ENCODE peak calls at places on chromosomes 5 and 9, in six cellular contexts. One of them, this sample, is unnamed.

GRCh38 chr5:101679816-101680215 is 616.3 kb downstream of the SLCO4C1 start:
- DNase-seq in GM23338: no peak
- DNase-seq in dorsolateral prefrontal cortex: no peak
- DNase-seq in mammary epithelial cell: peak; percentile 4
- DNase-seq in lower leg skin: no peak
- DNase-seq in MM.1S: no peak
- DNase-seq in this sample: no peak

GRCh38 chr5:122586351-122586750 is 188.5 kb upstream of the SNX2 start:
- DNase-seq in GM23338: no peak
- DNase-seq in MM.1S: no peak
- DNase-seq in lower leg skin: no peak
- DNase-seq in dorsolateral prefrontal cortex: no peak
- DNase-seq in mammary epithelial cell: no peak
- DNase-seq in this sample: no peak

GRCh38 chr5:392431-392988 is 50.5 kb upstream of the EXOC3 start:
- DNase-seq in dorsolateral prefrontal cortex: peak; percentile 6
- DNase-seq in GM23338: peak; percentile 47
- DNase-seq in mammary epithelial cell: peak; percentile 48
- DNase-seq in lower leg skin: peak; percentile 10
- DNase-seq in MM.1S: no peak
- DNase-seq in this sample: peak; percentile 98

GRCh38 chr5:97728920-97729319 is 545.9 kb upstream of the RIOK2 start:
- DNase-seq in MM.1S: no peak
- DNase-seq in lower leg skin: no peak
- DNase-seq in mammary epithelial cell: no peak
- DNase-seq in GM23338: no peak
- DNase-seq in dorsolateral prefrontal cortex: no peak
- DNase-seq in this sample: no peak

GRCh38 chr9:97992219-97992618 is 9.1 kb downstream of the ANP32B start:
- DNase-seq in mammary epithelial cell: no peak
- DNase-seq in MM.1S: no peak
- DNase-seq in GM23338: no peak
- DNase-seq in dorsolateral prefrontal cortex: no peak
- DNase-seq in lower leg skin: no peak
- DNase-seq in this sample: no peak

GRCh38 chr5:177509361-177509951 is at the start of gene DOK3:
- DNase-seq in dorsolateral prefrontal cortex: no peak
- DNase-seq in mammary epithelial cell: no peak
- DNase-seq in lower leg skin: no peak
- DNase-seq in MM.1S: peak; percentile 54
- DNase-seq in GM23338: peak; percentile 60
- DNase-seq in this sample: peak; percentile 66

GRCh38 chr9:123867034-123867433 is 62.9 kb downstream of the DENND1A start:
- DNase-seq in lower leg skin: no peak
- DNase-seq in dorsolateral prefrontal cortex: no peak
- DNase-seq in MM.1S: no peak
- DNase-seq in mammary epithelial cell: no peak
- DNase-seq in GM23338: no peak
- DNase-seq in this sample: no peak

GRCh38 chr9:82196658-82197057 is 208.1 kb downstream of the SPATA31D1 start:
- DNase-seq in mammary epithelial cell: no peak
- DNase-seq in MM.1S: peak; percentile 53
- DNase-seq in lower leg skin: no peak
- DNase-seq in dorsolateral prefrontal cortex: no peak
- DNase-seq in GM23338: no peak
- DNase-seq in this sample: no peak

GRCh38 chr5:5335708-5336211 is 86.7 kb upstream of the ICE1 start:
- DNase-seq in mammary epithelial cell: peak; percentile 61
- DNase-seq in GM23338: no peak
- DNase-seq in dorsolateral prefrontal cortex: no peak
- DNase-seq in lower leg skin: no peak
- DNase-seq in MM.1S: no peak
- DNase-seq in this sample: no peak

GRCh38 chr5:132754111-132754510 is 6.9 kb downstream of the CCNI2 start:
- DNase-seq in mammary epithelial cell: no peak
- DNase-seq in lower leg skin: no peak
- DNase-seq in GM23338: no peak
- DNase-seq in dorsolateral prefrontal cortex: no peak
- DNase-seq in MM.1S: no peak
- DNase-seq in this sample: no peak

GRCh38 chr9:68872026-68872501 is 141.8 kb downstream of the PRKACG start:
- DNase-seq in dorsolateral prefrontal cortex: no peak
- DNase-seq in lower leg skin: no peak
- DNase-seq in GM23338: peak; percentile 95
- DNase-seq in mammary epithelial cell: no peak
- DNase-seq in MM.1S: no peak
- DNase-seq in this sample: no peak

GRCh38 chr9:131657456-131657855 is 82.4 kb downstream of the RAPGEF1 start:
- DNase-seq in MM.1S: no peak
- DNase-seq in mammary epithelial cell: no peak
- DNase-seq in dorsolateral prefrontal cortex: no peak
- DNase-seq in GM23338: no peak
- DNase-seq in lower leg skin: no peak
- DNase-seq in this sample: peak; percentile 64

GRCh38 chr5:51159164-51159563 is 224.1 kb upstream of the ISL1 start:
- DNase-seq in MM.1S: no peak
- DNase-seq in GM23338: peak; percentile 54
- DNase-seq in dorsolateral prefrontal cortex: no peak
- DNase-seq in mammary epithelial cell: no peak
- DNase-seq in lower leg skin: no peak
- DNase-seq in this sample: no peak

GRCh38 chr5:34914671-34915138 is 599 bp downstream of the RAD1 start:
- DNase-seq in MM.1S: peak; percentile 43
- DNase-seq in dorsolateral prefrontal cortex: no peak
- DNase-seq in GM23338: peak; percentile 46
- DNase-seq in mammary epithelial cell: no peak
- DNase-seq in lower leg skin: peak; percentile 26
- DNase-seq in this sample: no peak

GRCh38 chr9:11708899-11709298 is 984.3 kb upstream of the TYRP1 start:
- DNase-seq in lower leg skin: no peak
- DNase-seq in GM23338: no peak
- DNase-seq in dorsolateral prefrontal cortex: no peak
- DNase-seq in mammary epithelial cell: no peak
- DNase-seq in MM.1S: no peak
- DNase-seq in this sample: no peak

GRCh38 chr5:102711525-102712240 is 43.4 kb upstream of the PAM start:
- DNase-seq in dorsolateral prefrontal cortex: no peak
- DNase-seq in MM.1S: no peak
- DNase-seq in GM23338: no peak
- DNase-seq in lower leg skin: no peak
- DNase-seq in mammary epithelial cell: peak; percentile 4
- DNase-seq in this sample: no peak

GRCh38 chr5:66498791-66499207 is 97.4 kb upstream of the MAST4 start:
- DNase-seq in dorsolateral prefrontal cortex: no peak
- DNase-seq in mammary epithelial cell: peak; percentile 42
- DNase-seq in MM.1S: no peak
- DNase-seq in GM23338: peak; percentile 11
- DNase-seq in lower leg skin: no peak
- DNase-seq in this sample: peak; percentile 11

GRCh38 chr5:102668220-102668930 is 86.7 kb upstream of the PAM start:
- DNase-seq in MM.1S: no peak
- DNase-seq in dorsolateral prefrontal cortex: no peak
- DNase-seq in lower leg skin: no peak
- DNase-seq in mammary epithelial cell: no peak
- DNase-seq in GM23338: peak; percentile 11
- DNase-seq in this sample: no peak

GRCh38 chr9:16401720-16402119 is 468.8 kb downstream of the BNC2 start:
- DNase-seq in dorsolateral prefrontal cortex: no peak
- DNase-seq in mammary epithelial cell: no peak
- DNase-seq in lower leg skin: no peak
- DNase-seq in MM.1S: no peak
- DNase-seq in GM23338: no peak
- DNase-seq in this sample: no peak

GRCh38 chr9:105258225-105258737 is 13.8 kb downstream of the SLC44A1 start:
- DNase-seq in lower leg skin: no peak
- DNase-seq in dorsolateral prefrontal cortex: no peak
- DNase-seq in mammary epithelial cell: no peak
- DNase-seq in MM.1S: peak; percentile 10
- DNase-seq in GM23338: no peak
- DNase-seq in this sample: peak; percentile 35

GRCh38 chr9:74285075-74285474 is 212.1 kb upstream of the RORB start:
- DNase-seq in mammary epithelial cell: no peak
- DNase-seq in MM.1S: no peak
- DNase-seq in GM23338: no peak
- DNase-seq in dorsolateral prefrontal cortex: no peak
- DNase-seq in lower leg skin: no peak
- DNase-seq in this sample: no peak

GRCh38 chr9:28620661-28621060 is 1047.4 kb upstream of the C9orf72 start:
- DNase-seq in dorsolateral prefrontal cortex: no peak
- DNase-seq in MM.1S: no peak
- DNase-seq in GM23338: no peak
- DNase-seq in mammary epithelial cell: peak; percentile 41
- DNase-seq in lower leg skin: no peak
- DNase-seq in this sample: no peak

GRCh38 chr5:139164020-139164419 is 34.1 kb downstream of the SIL1 start:
- DNase-seq in mammary epithelial cell: no peak
- DNase-seq in GM23338: no peak
- DNase-seq in lower leg skin: no peak
- DNase-seq in dorsolateral prefrontal cortex: no peak
- DNase-seq in MM.1S: no peak
- DNase-seq in this sample: no peak

GRCh38 chr5:172582940-172583339 is 58.1 kb upstream of the NEURL1B start:
- DNase-seq in MM.1S: no peak
- DNase-seq in lower leg skin: no peak
- DNase-seq in mammary epithelial cell: no peak
- DNase-seq in dorsolateral prefrontal cortex: no peak
- DNase-seq in GM23338: no peak
- DNase-seq in this sample: no peak

GRCh38 chr5:53478411-53479044 is 1.9 kb upstream of the FST start:
- DNase-seq in mammary epithelial cell: peak; percentile 59
- DNase-seq in dorsolateral prefrontal cortex: no peak
- DNase-seq in MM.1S: peak; percentile 69
- DNase-seq in lower leg skin: no peak
- DNase-seq in GM23338: peak; percentile 90
- DNase-seq in this sample: peak; percentile 29

GRCh38 chr5:35363387-35363965 is 133.2 kb upstream of the PRLR start:
- DNase-seq in MM.1S: no peak
- DNase-seq in lower leg skin: no peak
- DNase-seq in GM23338: no peak
- DNase-seq in dorsolateral prefrontal cortex: no peak
- DNase-seq in mammary epithelial cell: no peak
- DNase-seq in this sample: no peak

DNA sequence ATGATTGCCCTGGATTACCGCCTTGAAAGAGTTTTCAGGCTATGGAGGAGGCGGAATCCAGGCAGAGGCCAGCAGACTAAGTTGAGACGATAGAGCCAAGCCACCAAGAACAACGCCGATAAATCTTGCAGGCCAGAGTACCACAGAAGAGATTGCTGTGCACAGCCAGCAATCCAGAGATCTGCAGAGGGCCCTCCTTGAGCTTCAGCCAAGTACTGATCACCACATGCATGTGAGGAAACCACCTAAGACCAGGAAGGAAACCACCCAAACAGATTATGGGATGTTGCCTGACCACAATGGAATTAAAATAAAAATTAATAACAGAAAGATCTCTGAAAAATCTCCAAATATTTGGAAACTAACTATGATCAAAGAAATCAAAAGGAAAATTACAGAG is 74.9 kb downstream of the GCNT4 start:
- DNase-seq in lower leg skin: no peak
- DNase-seq in GM23338: no peak
- DNase-seq in mammary epithelial cell: no peak
- DNase-seq in MM.1S: no peak
- DNase-seq in dorsolateral prefrontal cortex: no peak
- DNase-seq in this sample: peak; percentile 9
- H3K4me3 ChIP-seq in lower leg skin: no peak overlapping the region
- H3K4me3 ChIP-seq in GM23338: no peak overlapping the region
- H3K4me3 ChIP-seq in mammary epithelial cell: no peak overlapping the region
- H3K4me3 ChIP-seq in MM.1S: no peak overlapping the region
- H3K4me3 ChIP-seq in dorsolateral prefrontal cortex: no peak overlapping the region
- H3K4me3 ChIP-seq in this sample: no peak overlapping the region

DNA sequence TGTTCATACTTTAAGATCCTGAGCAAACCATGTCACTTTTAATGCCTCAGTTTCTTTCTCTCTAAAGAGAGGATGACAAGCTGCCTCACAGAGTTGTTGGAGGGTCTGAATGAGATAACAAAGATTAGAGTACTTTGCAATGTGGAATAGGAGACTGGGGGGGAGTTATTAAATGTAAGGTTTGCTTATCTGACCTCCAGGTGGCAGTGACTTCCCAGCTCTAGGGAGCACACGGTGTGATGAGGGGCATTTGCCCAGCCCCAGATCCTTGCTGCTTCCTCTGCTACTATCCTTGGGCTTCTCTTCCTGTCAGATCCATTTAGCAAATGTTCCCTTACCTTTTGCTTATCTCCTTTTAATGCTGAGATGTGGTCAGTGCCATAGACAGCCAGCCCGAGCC is 30.7 kb downstream of the ENHO start:
- DNase-seq in lower leg skin: no peak
- DNase-seq in mammary epithelial cell: no peak
- DNase-seq in GM23338: peak; percentile 49
- DNase-seq in dorsolateral prefrontal cortex: no peak
- DNase-seq in MM.1S: no peak
- DNase-seq in this sample: no peak
- TF ChIP-seq CTCF in lower leg skin: no peak
- TF ChIP-seq CTCF in mammary epithelial cell: no peak
- TF ChIP-seq CTCF in GM23338: peak; percentile 36
- TF ChIP-seq CTCF in dorsolateral prefrontal cortex: no peak
- TF ChIP-seq CTCF in MM.1S: no peak
- TF ChIP-seq CTCF in this sample: no peak

GRCh38 chr9:37289631-37290030 is 132.9 kb upstream of the GRHPR start:
- DNase-seq in lower leg skin: no peak
- DNase-seq in MM.1S: no peak
- DNase-seq in dorsolateral prefrontal cortex: no peak
- DNase-seq in mammary epithelial cell: no peak
- DNase-seq in GM23338: no peak
- DNase-seq in this sample: no peak
- H3K4me3 ChIP-seq in lower leg skin: no peak overlapping the region
- H3K4me3 ChIP-seq in MM.1S: no peak overlapping the region
- H3K4me3 ChIP-seq in dorsolateral prefrontal cortex: no peak overlapping the region
- H3K4me3 ChIP-seq in mammary epithelial cell: no peak overlapping the region
- H3K4me3 ChIP-seq in GM23338: no peak overlapping the region
- H3K4me3 ChIP-seq in this sample: peak overlapping the region; percentile 40

GRCh38 chr5:61009907-61010306 is 64.9 kb downstream of the NDUFAF2 start:
- DNase-seq in lower leg skin: no peak
- DNase-seq in dorsolateral prefrontal cortex: no peak
- DNase-seq in GM23338: no peak
- DNase-seq in MM.1S: no peak
- DNase-seq in mammary epithelial cell: no peak
- DNase-seq in this sample: no peak

DNA sequence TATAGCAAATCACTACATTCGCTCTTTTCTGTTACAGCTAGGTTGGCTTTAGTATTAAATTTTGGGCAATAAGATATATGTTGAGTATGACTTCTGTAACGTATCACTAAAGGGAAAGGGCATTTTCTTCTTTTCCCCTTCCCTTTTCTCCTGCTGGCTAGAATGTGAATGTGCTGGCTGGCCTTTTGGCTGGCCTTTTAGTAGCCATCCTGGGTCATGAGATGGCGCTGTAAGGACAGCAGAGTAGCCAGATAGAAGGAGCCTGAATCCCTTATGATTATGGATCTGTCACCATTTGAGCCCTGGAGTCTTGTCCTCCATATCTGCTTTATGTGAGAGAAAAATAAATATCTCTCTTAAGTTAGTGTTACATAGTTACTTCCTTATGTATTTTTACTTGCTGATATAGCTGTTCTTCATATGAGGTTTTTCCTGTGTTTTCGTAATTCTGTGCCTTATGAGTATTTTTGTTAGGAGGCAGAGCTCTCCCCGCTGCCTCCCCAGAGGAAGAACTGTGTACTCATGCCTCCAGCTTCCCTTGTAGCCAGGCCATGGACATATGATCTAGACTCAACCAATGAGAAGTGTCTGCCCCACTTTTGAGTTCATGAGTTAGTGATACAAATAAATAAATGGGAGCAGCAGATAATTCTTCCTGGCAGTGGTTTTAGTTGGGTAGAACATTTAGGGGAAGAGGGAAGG is 65.9 kb downstream of the NDUFAF2 start:
- DNase-seq in dorsolateral prefrontal cortex: no peak
- DNase-seq in lower leg skin: no peak
- DNase-seq in MM.1S: no peak
- DNase-seq in mammary epithelial cell: no peak
- DNase-seq in GM23338: peak; percentile 81
- DNase-seq in this sample: no peak
- TF ChIP-seq CTCF in dorsolateral prefrontal cortex: no peak
- TF ChIP-seq CTCF in lower leg skin: no peak
- TF ChIP-seq CTCF in MM.1S: no peak
- TF ChIP-seq CTCF in mammary epithelial cell: peak; percentile 23
- TF ChIP-seq CTCF in GM23338: peak; percentile 81
- TF ChIP-seq CTCF in this sample: no peak

This sample was measured in GM12865.